ENCODE peak calls at places on chromosomes 13 and 19, in five cellular contexts. Y is activated gamma-delta T cell treated with Interleukin-2 at 50 U/mL for 16 hours; Q is heart right ventricle; P is cortex of kidney; J is activated CD8-positive, alpha-beta memory T cell treated with anti-CD3 and anti-CD28 coated beads for 1 hour. A is an unnamed sample.

GRCh38 chr19:32530773-32531172 is 50.2 kb upstream of the PDCD5 start:
- DNase-seq in J (no peak), Y (no peak), Q (no peak), P (no peak), A (no peak)

GRCh38 chr13:56755181-56755580 is 385.5 kb upstream of the PRR20A start:
- DNase-seq in Y (no peak), J (no peak), Q (no peak), P (no peak), A (no peak)

GRCh38 chr13:67520886-67521285 is 290.8 kb upstream of the PCDH9 start:
- DNase-seq in Y (no peak), Q (no peak), J (no peak), P (no peak), A (no peak)

GRCh38 chr19:9729162-9729561 is 39.4 kb downstream of the ZNF846 start:
- DNase-seq in J (no peak), P (no peak), Y (no peak), Q (no peak), A (no peak)

GRCh38 chr13:36750946-36751345 is 68.1 kb upstream of the RFXAP start:
- DNase-seq in Y (no peak), Q (no peak), J (no peak), P (no peak), A (no peak)

GRCh38 chr13:76314495-76314894 is 571.7 kb downstream of the KCTD12 start:
- DNase-seq in P (no peak), J (no peak), Q (no peak), Y (no peak), A (no peak)

GRCh38 chr13:100392709-100393630 is 195.6 kb downstream of the GGACT start:
- DNase-seq in Q (peak; percentile 18), Y (peak; percentile 41), J (no peak), P (no peak), A (peak; percentile 51)

GRCh38 chr19:42189133-42189532 is 28.3 kb downstream of the DEDD2 start:
- DNase-seq in P (no peak), Q (no peak), J (no peak), Y (no peak), A (no peak)

GRCh38 chr13:106350208-106350607 is 185.3 kb downstream of the EFNB2 start:
- DNase-seq in Q (no peak), Y (no peak), P (no peak), J (no peak), A (no peak)

GRCh38 chr19:35154535-35155406 is at the start of gene FXYD5:
- DNase-seq in Q (peak; percentile 74), J (peak; percentile 70), Y (peak; percentile 63), P (no peak), A (peak; percentile 76)

GRCh38 chr13:36288794-36289391 is 8.7 kb downstream of the CCDC169 start:
- DNase-seq in Y (no peak), P (no peak), Q (no peak), J (no peak), A (no peak)

GRCh38 chr13:104984296-104984818 is 1551.1 kb downstream of the EFNB2 start:
- DNase-seq in J (no peak), Y (peak; percentile 9), P (no peak), Q (peak; percentile 24), A (no peak)

GRCh38 chr13:113666951-113667701 is at the start of gene GRK1:
- DNase-seq in P (no peak), Q (no peak), Y (no peak), J (no peak), A (no peak)

GRCh38 chr19:27580906-27581305 is 1632.0 kb downstream of the UQCRFS1 start:
- DNase-seq in Y (no peak), Q (no peak), P (no peak), J (no peak), A (no peak)

GRCh38 chr13:23657056-23657455 is 86.8 kb downstream of the TNFRSF19 start:
- DNase-seq in Q (no peak), Y (no peak), P (no peak), J (no peak), A (no peak)